ENCODE peak calls at places on chromosomes 5 and 9, in nine cellular contexts. Z, V, K, D, H, Q, X, C and B are unnamed samples.

GRCh38 chr5:139644646-139645494 is 3.3 kb upstream of the CXXC5 start:
- DNase-seq in C (peak), X (no peak), Q (no peak), V (no peak), H (no peak), D (no peak), Z (peak), K (no peak), B (no peak)

GRCh38 chr9:133276001-133276884 is 1.2 kb upstream of the ABO start:
- DNase-seq in Z (no peak), C (no peak), X (no peak), Q (no peak), D (no peak), H (no peak), V (no peak), K (no peak), B (no peak)

GRCh38 chr9:114240647-114241558 is 82.0 kb upstream of the ORM1 start:
- DNase-seq in K (peak), V (no peak), Z (no peak), Q (no peak), H (no peak), X (no peak), D (no peak), C (no peak), B (no peak)

GRCh38 chr5:109290231-109290630 is 119.5 kb downstream of the PJA2 start:
- DNase-seq in Q (no peak), X (no peak), V (no peak), K (no peak), H (no peak), C (no peak), Z (no peak), D (no peak), B (no peak)

GRCh38 chr5:168537176-168537575 is 8.1 kb downstream of the FBLL1 start:
- DNase-seq in Q (no peak), C (no peak), K (no peak), X (no peak), D (no peak), V (no peak), Z (no peak), H (no peak), B (no peak)

GRCh38 chr5:93735378-93735777 is 6.0 kb downstream of the POU5F2 start:
- DNase-seq in H (no peak), K (no peak), V (no peak), Q (no peak), Z (no peak), C (no peak), X (no peak), D (no peak), B (no peak)

GRCh38 chr5:76657091-76657490 is 33.9 kb upstream of the F2RL2 start:
- DNase-seq in Q (no peak), Z (no peak), K (no peak), C (no peak), D (no peak), X (no peak), V (no peak), H (no peak), B (no peak)

GRCh38 chr9:24051587-24051986 is 225.5 kb upstream of the ELAVL2 start:
- DNase-seq in D (no peak), C (no peak), H (no peak), V (no peak), Z (no peak), X (no peak), Q (no peak), K (no peak), B (no peak)

GRCh38 chr5:92874790-92875189 is 706.2 kb downstream of the NR2F1-AS1 start:
- DNase-seq in V (no peak), Z (no peak), D (no peak), X (no peak), K (no peak), C (no peak), Q (no peak), H (no peak), B (no peak)

DNA sequence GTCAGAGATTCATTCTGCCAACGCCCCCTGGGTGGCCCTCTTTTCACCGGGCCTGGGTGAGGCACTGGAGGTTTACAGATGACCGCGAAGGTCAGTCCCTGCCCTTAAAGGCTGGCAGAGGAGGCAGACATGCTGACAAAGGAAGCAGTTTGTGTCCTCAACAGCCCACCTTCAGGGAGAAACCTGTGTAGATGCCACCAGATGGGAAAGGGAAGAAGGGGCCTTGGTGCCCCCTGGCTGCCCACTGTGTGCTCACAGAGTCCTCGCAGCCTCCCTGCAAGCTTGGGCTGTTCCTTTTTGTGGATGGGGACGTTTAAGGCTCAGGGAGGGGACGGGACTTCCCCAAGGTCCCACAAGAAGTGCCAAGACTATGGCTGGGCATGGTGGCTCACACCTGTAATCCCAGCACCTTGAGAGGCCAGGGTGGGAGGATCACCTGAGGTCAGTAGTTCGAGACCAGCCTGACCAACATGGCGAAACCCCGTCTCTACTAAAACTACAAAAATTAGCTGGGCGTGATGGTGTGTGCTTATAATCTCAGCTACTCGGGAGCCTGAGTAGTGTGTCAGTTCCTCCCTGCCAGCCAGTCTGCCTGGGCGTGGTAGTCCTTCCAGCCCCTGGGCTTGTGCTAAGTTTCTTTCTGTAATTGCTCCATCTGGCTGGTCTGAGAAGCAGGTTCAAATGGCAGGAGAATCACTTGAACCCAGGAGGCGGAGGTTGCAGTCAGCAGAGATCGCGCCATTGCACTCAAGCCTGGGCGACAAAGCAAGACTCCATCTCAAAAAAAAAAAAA is 36.2 kb downstream of the NEK6 start:
- DNase-seq in D (no peak), H (no peak), C (no peak), V (no peak), Z (no peak), Q (no peak), X (no peak), K (no peak), B (no peak)
- TF ChIP-seq CTCF in D (no peak), H (no peak), C (no peak), V (no peak), Z (no peak), Q (no peak), X (no peak), K (peak), B (no peak)

DNA sequence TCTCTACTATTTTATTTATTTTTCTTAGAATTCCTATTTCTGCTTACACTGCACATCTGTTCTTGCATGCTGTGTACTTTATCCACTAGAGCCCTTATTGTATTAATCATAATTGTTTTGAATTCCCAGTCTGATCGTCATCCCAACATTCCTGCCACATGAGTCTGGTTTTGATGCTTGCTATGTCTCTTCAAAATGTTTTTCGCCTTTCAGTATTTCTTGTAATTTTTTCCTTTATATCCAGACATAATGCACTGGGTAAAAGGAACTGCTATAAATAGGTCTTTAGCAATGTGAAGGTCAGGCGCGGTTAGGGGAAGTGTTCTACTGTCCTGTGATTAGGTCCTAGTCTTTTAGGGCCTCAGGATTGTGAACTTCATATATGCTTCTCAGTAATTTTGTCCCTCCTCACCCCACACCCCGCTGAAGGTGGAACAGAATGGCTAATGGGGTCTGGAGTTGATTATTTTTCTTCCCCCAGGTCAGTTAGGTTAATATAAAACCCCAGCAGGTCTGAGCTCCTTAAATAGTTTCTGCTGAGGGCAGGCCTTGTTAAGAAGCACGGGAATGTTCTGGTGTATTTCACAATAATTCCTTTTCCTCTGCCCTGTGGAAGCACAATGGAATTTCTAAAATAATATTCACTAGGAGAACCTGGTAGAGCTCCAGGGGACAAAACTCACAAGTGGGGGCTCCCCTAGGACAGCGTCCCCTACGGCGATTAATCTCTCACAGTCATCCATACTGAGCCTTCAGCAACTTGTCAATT is 146.6 kb upstream of the TUT7 start:
- DNase-seq in K (no peak), D (no peak), C (no peak), X (no peak), V (peak), H (no peak), Z (no peak), Q (no peak), B (no peak)
- TF ChIP-seq CTCF in K (no peak), D (no peak), C (no peak), X (no peak), V (no peak), H (no peak), Z (no peak), Q (no peak), B (no peak)

GRCh38 chr5:39137391-39138181 is 63.4 kb upstream of the RICTOR start:
- DNase-seq in X (no peak), D (no peak), C (no peak), K (no peak), H (no peak), Q (no peak), V (no peak), Z (no peak), B (no peak)
- TF ChIP-seq CTCF in X (no peak), D (peak), C (no peak), K (no peak), H (no peak), Q (no peak), V (no peak), Z (no peak), B (no peak)

GRCh38 chr9:130431536-130432303 is 13.0 kb upstream of the ASS1 start:
- DNase-seq in C (no peak), Z (no peak), V (no peak), H (no peak), Q (no peak), X (no peak), D (no peak), K (no peak), B (no peak)
- TF ChIP-seq CTCF in C (no peak), Z (no peak), V (no peak), H (no peak), Q (no peak), X (no peak), D (no peak), K (no peak), B (no peak)

DNA sequence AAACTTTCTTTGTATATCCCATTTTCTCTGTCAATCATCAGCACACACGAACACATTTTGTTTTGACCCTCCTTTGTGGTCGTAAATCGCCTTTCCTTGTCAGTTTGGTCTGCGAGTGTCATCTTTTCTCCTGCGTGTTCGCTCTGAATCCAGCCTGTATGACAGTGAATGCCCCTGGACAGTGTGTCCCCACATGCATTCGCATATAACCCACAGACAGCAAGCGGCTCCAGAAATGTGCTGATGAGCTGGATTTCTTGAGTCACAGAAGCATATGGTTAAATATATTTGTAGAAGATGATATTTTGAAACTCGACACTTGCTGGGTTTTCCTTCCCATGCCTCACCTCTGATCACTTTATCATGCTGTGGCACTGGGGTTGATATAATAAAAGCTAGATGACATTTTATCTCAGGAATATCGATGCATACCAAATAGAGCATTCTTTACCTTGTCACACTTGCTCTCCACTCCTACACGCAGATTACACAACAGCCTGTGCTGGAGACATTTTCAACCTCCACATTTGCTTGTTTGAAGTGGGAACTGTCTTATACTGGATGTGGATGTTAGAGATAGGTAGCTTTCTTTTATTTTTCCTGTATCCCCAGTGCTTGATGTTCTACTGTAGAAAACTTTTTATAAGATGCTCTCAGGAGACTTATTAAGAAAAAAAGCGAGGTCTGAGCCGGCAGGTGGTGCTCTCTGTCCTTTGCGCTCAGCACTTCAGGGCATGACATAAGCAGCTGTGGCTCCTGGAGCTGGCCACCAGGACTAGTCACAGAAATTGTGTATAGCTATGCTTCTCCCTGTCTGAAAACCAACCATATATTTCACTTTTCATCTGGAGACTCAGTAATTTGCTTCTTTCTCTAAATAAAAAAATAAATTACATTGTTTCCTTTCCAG is 215.1 kb downstream of the SH3GL2 start:
- DNase-seq in D (no peak), Q (no peak), K (no peak), C (no peak), H (peak), X (no peak), V (no peak), Z (no peak), B (no peak)
- TF ChIP-seq CTCF in D (peak), Q (no peak), K (no peak), C (no peak), H (peak), X (no peak), V (peak), Z (no peak), B (peak)

GRCh38 chr5:141388661-141389060 is 1.2 kb downstream of the PCDHGB4 start:
- DNase-seq in Q (no peak), D (no peak), K (no peak), X (no peak), V (no peak), H (no peak), Z (no peak), C (no peak), B (no peak)

GRCh38 chr5:141383345-141383744 is 803 bp downstream of the PCDHGA7 start:
- DNase-seq in X (no peak), V (no peak), C (no peak), K (no peak), D (no peak), H (no peak), Q (no peak), Z (no peak), B (no peak)

GRCh38 chr5:141384471-141385267 is 2.1 kb downstream of the PCDHGA7 start:
- DNase-seq in Q (no peak), V (no peak), D (no peak), K (no peak), C (no peak), X (no peak), H (no peak), Z (peak), B (no peak)

GRCh38 chr5:141382469-141383294 is at the start of gene PCDHGA7:
- DNase-seq in V (no peak), Q (no peak), K (no peak), D (no peak), Z (no peak), H (no peak), C (no peak), X (no peak), B (no peak)
- TF ChIP-seq CTCF in V (peak), Q (no peak), K (peak), D (no peak), Z (peak), H (no peak), C (no peak), X (no peak), B (no peak)

DNA sequence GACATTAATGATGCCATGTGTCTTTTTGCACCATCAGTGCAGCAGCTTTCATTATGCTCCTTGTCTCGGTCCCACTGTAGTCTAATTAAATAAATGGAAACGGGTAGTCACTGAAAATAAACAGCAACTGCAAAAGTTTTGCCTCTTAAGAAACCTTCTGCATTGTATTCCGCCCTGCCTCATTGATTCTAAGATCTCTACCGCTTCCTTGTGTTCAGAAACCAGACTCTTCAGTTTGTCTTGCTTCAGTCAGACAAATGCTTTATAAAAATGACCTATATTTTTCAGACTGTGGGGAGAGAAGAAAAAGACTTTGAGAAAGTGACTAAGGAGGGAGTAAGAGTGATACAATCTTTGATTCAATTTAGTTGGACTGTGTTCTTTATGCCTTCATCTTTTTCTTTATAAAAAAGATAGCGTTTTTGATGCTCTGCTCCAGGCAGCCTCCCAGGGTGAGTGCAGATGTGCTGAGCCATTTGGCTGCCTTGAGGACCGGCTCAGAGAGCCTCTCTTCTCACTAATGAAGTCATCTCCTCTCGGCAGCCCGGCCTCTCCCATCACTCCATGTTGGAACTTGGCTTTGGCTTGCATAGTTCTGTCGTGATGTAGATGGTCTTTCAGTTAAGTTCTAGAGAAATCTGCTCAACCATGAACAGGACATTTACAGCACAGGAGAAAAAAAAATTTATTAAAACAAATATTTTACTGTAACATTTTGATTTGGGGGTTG is 4.1 kb upstream of the VCAN start:
- DNase-seq in H (no peak), D (no peak), C (no peak), Q (no peak), Z (peak), K (peak), V (no peak), X (peak), B (no peak)
- TF ChIP-seq CTCF in H (no peak), D (no peak), C (no peak), Q (no peak), Z (no peak), K (no peak), V (no peak), X (no peak), B (no peak)

DNA sequence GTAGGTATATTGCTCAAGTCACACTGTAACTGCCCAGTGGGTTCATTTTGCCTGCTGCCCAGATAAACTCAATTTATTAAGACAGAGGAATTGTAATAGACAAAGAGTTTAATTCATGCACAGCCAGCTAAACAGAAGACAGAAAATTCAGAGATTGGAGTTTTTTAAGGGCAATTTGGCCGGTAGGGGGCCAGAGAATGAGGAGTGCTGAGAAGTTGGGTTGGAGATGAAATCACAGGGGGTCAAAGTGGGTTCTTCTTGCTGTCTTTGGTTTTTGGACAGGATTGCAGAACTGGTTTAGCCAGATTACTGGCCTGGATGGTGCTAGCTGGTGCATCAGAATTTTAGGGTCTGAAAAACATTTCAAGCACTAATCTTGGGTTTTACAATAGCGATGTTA is 20.7 kb upstream of the IL33 start:
- DNase-seq in Z (no peak), C (no peak), Q (no peak), D (no peak), V (no peak), K (no peak), H (no peak), X (no peak), B (no peak)
- TF ChIP-seq CTCF in Z (no peak), C (no peak), Q (no peak), D (peak), V (peak), K (no peak), H (no peak), X (no peak), B (peak)

GRCh38 chr9:136740971-136741884 is 1.5 kb downstream of the LCN10 start:
- DNase-seq in C (no peak), H (no peak), V (no peak), D (no peak), Z (peak), Q (no peak), X (peak), K (no peak), B (no peak)

GRCh38 chr9:136741885-136742568 is 713 bp downstream of the LCN10 start:
- DNase-seq in K (no peak), X (no peak), V (no peak), C (peak), Q (peak), Z (peak), H (no peak), D (no peak), B (no peak)

GRCh38 chr9:136744747-136745146 is 2.0 kb upstream of the LCN10 start:
- DNase-seq in Z (no peak), X (no peak), D (no peak), K (peak), Q (no peak), C (no peak), V (no peak), H (no peak), B (no peak)

GRCh38 chr9:136743639-136744211 is 985 bp upstream of the LCN10 start:
- DNase-seq in Z (peak), V (no peak), H (no peak), K (no peak), X (no peak), Q (no peak), D (no peak), C (no peak), B (no peak)

GRCh38 chr9:136742640-136743391 is at the start of gene LCN10:
- DNase-seq in Z (peak), D (no peak), Q (peak), K (no peak), X (no peak), H (peak), C (no peak), V (no peak), B (no peak)
- TF ChIP-seq CTCF in Z (no peak), D (peak), Q (no peak), K (no peak), X (no peak), H (peak), C (no peak), V (peak), B (no peak)